ENCODE peak calls at places on chromosome 14, in eight cellular contexts. H is DMS 273 treated with DMSO at 0.1 percent for 48 hours; Q is activated CD4-positive, alpha-beta T cell treated with anti-CD3 and anti-CD28 coated beads for 1 hour; C is left cardiac atrium; V is activated naive CD4-positive, alpha-beta T cell; T is kidney tubule cell; M is Peyer's patch; N is astrocyte of the hippocampus. D is an unnamed sample.

GRCh38 chr14:22188346-22188745 is 400.7 kb downstream of the DAD1 start:
- DNase-seq in V (no peak), Q (no peak), H (no peak), N (no peak), T (no peak), M (no peak), C (no peak), D (no peak)

GRCh38 chr14:60958146-60958545 is 22.7 kb downstream of the TRMT5 start:
- DNase-seq in M (no peak), C (no peak), V (no peak), Q (no peak), H (no peak), T (no peak), N (no peak), D (no peak)

GRCh38 chr14:55734731-55735130 is 154.7 kb downstream of the KTN1 start:
- DNase-seq in M (no peak), T (no peak), H (no peak), Q (no peak), C (no peak), V (no peak), N (no peak), D (no peak)

GRCh38 chr14:59422069-59422881 is 42.9 kb downstream of the GPR135 start:
- DNase-seq in Q (no peak), C (no peak), N (no peak), H (no peak), M (no peak), T (no peak), V (no peak), D (peak)

GRCh38 chr14:55843718-55844403 is 263.9 kb downstream of the KTN1 start:
- DNase-seq in H (no peak), Q (no peak), M (no peak), T (no peak), C (no peak), N (peak), V (no peak), D (no peak)

GRCh38 chr14:101185946-101186345 is 282.4 kb upstream of the RTL1 start:
- DNase-seq in N (no peak), T (no peak), H (no peak), V (no peak), Q (no peak), M (no peak), C (no peak), D (peak)

GRCh38 chr14:93929657-93930056 is 2.5 kb downstream of the FAM181A start:
- DNase-seq in H (no peak), M (no peak), V (no peak), C (no peak), T (no peak), N (no peak), Q (no peak), D (no peak)

GRCh38 chr14:54776361-54777001 is 126.1 kb downstream of the GCH1 start:
- DNase-seq in C (peak), M (peak), T (peak), V (peak), Q (no peak), N (peak), H (no peak), D (peak)

GRCh38 chr14:94540031-94540794 is 21.0 kb upstream of the SERPINA4 start:
- DNase-seq in C (no peak), Q (no peak), V (no peak), N (no peak), M (no peak), T (no peak), H (no peak), D (no peak)

GRCh38 chr14:60643443-60644402 is 5.6 kb downstream of the SIX1 start:
- DNase-seq in V (no peak), N (peak), H (no peak), Q (no peak), M (no peak), T (no peak), C (no peak), D (no peak)

GRCh38 chr14:50954811-50955372 is 10.6 kb upstream of the PYGL start:
- DNase-seq in M (no peak), C (no peak), Q (no peak), T (peak), N (peak), H (peak), V (no peak), D (peak)

GRCh38 chr14:84403585-84403984 is 1126.4 kb upstream of the FLRT2 start:
- DNase-seq in T (peak), N (peak), M (no peak), V (no peak), C (no peak), H (no peak), Q (no peak), D (no peak)

GRCh38 chr14:43483415-43483814 is 1023.7 kb downstream of the FSCB start:
- DNase-seq in T (no peak), V (no peak), C (no peak), M (no peak), N (no peak), Q (no peak), H (no peak), D (no peak)

GRCh38 chr14:100709252-100709955 is 17.3 kb upstream of the DLK1 start:
- DNase-seq in Q (no peak), T (no peak), N (peak), M (no peak), C (no peak), V (no peak), H (no peak), D (no peak)

GRCh38 chr14:58668848-58669480 is 31.2 kb downstream of the DACT1 start:
- DNase-seq in C (peak), N (no peak), Q (no peak), T (no peak), V (no peak), M (no peak), H (no peak), D (no peak)

GRCh38 chr14:19993438-19993837 is 8.5 kb upstream of the OR4Q2 start:
- DNase-seq in C (no peak), Q (no peak), T (no peak), M (no peak), N (no peak), H (no peak), V (no peak), D (no peak)

GRCh38 chr14:90280096-90280495 is 23.7 kb downstream of the PSMC1 start:
- DNase-seq in Q (no peak), N (no peak), C (no peak), H (no peak), T (no peak), V (no peak), M (no peak), D (no peak)

GRCh38 chr14:54769955-54770863 is 132.4 kb downstream of the GCH1 start:
- DNase-seq in V (no peak), M (no peak), Q (no peak), N (no peak), T (no peak), C (no peak), H (no peak), D (no peak)

D was measured in B cell.